ENCODE peak calls at places on chromosomes 2 and 18, in nine cellular contexts. N, R, A, B, Q, K, U, O and Y are unnamed samples.

GRCh38 chr2:103165836-103166235 is 404.0 kb downstream of the TMEM182 start:
- DNase-seq in U (no peak), A (no peak), O (no peak), N (no peak), R (no peak), B (no peak), K (no peak), Q (no peak), Y (no peak)

GRCh38 chr2:9423922-9424272 is 443 bp downstream of the CPSF3 start:
- DNase-seq in Q (no peak), B (no peak), K (no peak), R (peak; percentile 33), U (no peak), N (no peak), A (no peak), O (peak; percentile 28), Y (peak; percentile 20)

GRCh38 chr18:3015203-3015590 is 2.3 kb upstream of the LPIN2 start:
- DNase-seq in U (no peak), O (peak; percentile 65), B (peak; percentile 80), N (peak; percentile 62), A (no peak), R (no peak), Q (no peak), K (no peak), Y (no peak)

GRCh38 chr18:3248670-3249359 is 1.2 kb downstream of the MYL12A start:
- DNase-seq in A (no peak), Q (peak; percentile 62), U (no peak), K (no peak), B (peak; percentile 31), R (no peak), N (no peak), O (peak; percentile 53), Y (no peak)

GRCh38 chr18:3246636-3247242 is 862 bp upstream of the MYL12A start:
- DNase-seq in O (no peak), K (peak; percentile 20), Q (no peak), N (no peak), B (no peak), U (no peak), A (no peak), R (no peak), Y (peak; percentile 41)

GRCh38 chr2:42998721-42999120 is 206.3 kb upstream of the HAAO start:
- DNase-seq in U (no peak), O (no peak), B (no peak), N (no peak), R (no peak), A (no peak), K (no peak), Q (no peak), Y (no peak)

GRCh38 chr2:232276084-232276738 is 102.3 kb upstream of the ALPP start:
- DNase-seq in U (no peak), R (peak; percentile 22), A (peak; percentile 67), N (no peak), O (peak; percentile 54), B (no peak), Q (no peak), K (no peak), Y (no peak)

GRCh38 chr2:96353606-96354095 is 18.1 kb downstream of the NCAPH start:
- DNase-seq in A (no peak), R (no peak), U (no peak), Q (no peak), K (no peak), B (no peak), O (no peak), N (peak; percentile 43), Y (no peak)

GRCh38 chr2:167543721-167544120 is 655.4 kb downstream of the XIRP2 start:
- DNase-seq in R (no peak), U (no peak), K (no peak), A (no peak), B (no peak), Q (no peak), O (no peak), N (no peak), Y (no peak)

GRCh38 chr18:77008576-77009315 is 123.8 kb downstream of the MBP start:
- DNase-seq in U (peak; percentile 70), N (no peak), K (no peak), R (no peak), A (no peak), B (no peak), Q (no peak), O (no peak), Y (no peak)

GRCh38 chr2:55148269-55148668 is 83.8 kb downstream of the CLHC1 start:
- DNase-seq in Q (no peak), B (no peak), R (no peak), U (no peak), K (no peak), A (peak; percentile 80), O (peak; percentile 73), N (no peak), Y (no peak)

GRCh38 chr18:46161721-46162421 is 57.7 kb downstream of the HAUS1 start:
- DNase-seq in B (no peak), K (no peak), U (no peak), A (no peak), Q (no peak), O (no peak), N (no peak), R (no peak), Y (no peak)

GRCh38 chr18:12639990-12640880 is 17.7 kb downstream of the SPIRE1 start:
- DNase-seq in N (peak; percentile 60), K (no peak), A (no peak), Q (no peak), O (peak; percentile 82), U (no peak), B (peak; percentile 71), R (no peak), Y (no peak)

GRCh38 chr18:10032331-10032979 is 118.6 kb downstream of the VAPA start:
- DNase-seq in O (no peak), U (peak; percentile 81), Q (no peak), A (no peak), N (no peak), K (no peak), B (no peak), R (no peak), Y (peak; percentile 55)

GRCh38 chr2:110204408-110205385 is at the start of gene NPHP1:
- DNase-seq in U (peak; percentile 95), N (peak; percentile 92), A (peak; percentile 79), K (peak; percentile 88), O (peak; percentile 72), B (peak; percentile 76), Q (peak; percentile 83), R (peak; percentile 36), Y (peak; percentile 91)

GRCh38 chr18:24219561-24220317 is 80.9 kb downstream of the CABYR start:
- DNase-seq in O (no peak), U (no peak), R (no peak), B (no peak), A (no peak), K (no peak), Q (no peak), N (no peak), Y (no peak)

GRCh38 chr2:100200985-100201384 is 58.6 kb upstream of the AFF3 start:
- DNase-seq in N (peak; percentile 43), O (peak; percentile 29), U (no peak), K (no peak), A (no peak), R (no peak), B (no peak), Q (no peak), Y (no peak)

GRCh38 chr2:42008241-42008911 is 39.4 kb upstream of the PKDCC start:
- DNase-seq in O (peak; percentile 16), R (no peak), A (no peak), B (peak; percentile 27), N (no peak), K (no peak), Q (no peak), U (no peak), Y (no peak)

GRCh38 chr2:130300970-130301348 is 41.7 kb upstream of the IMP4 start:
- DNase-seq in K (no peak), N (no peak), A (no peak), Q (no peak), U (no peak), B (no peak), O (no peak), R (no peak), Y (no peak)

GRCh38 chr2:199659207-199659606 is 191.8 kb downstream of the FTCDNL1 start:
- DNase-seq in N (peak; percentile 9), B (no peak), A (peak; percentile 35), R (peak; percentile 21), K (peak; percentile 54), Q (no peak), U (peak; percentile 80), O (no peak), Y (peak; percentile 31)

GRCh38 chr2:230520875-230521155 is 104.8 kb downstream of the SP100 start:
- DNase-seq in B (peak; percentile 43), A (no peak), R (no peak), U (no peak), Q (no peak), O (peak; percentile 69), N (no peak), K (no peak), Y (no peak)

GRCh38 chr2:220228310-220229006 is 601.0 kb downstream of the SLC4A3 start:
- DNase-seq in K (no peak), N (peak; percentile 46), U (no peak), A (no peak), R (no peak), Q (no peak), O (peak; percentile 80), B (peak; percentile 99), Y (no peak)

GRCh38 chr18:44848931-44849330 is 168.2 kb downstream of the SETBP1 start:
- DNase-seq in Q (no peak), K (no peak), N (no peak), B (no peak), O (no peak), A (peak; percentile 75), R (peak; percentile 60), U (no peak), Y (no peak)

GRCh38 chr2:154568413-154568812 is 130.1 kb upstream of the KCNJ3 start:
- DNase-seq in O (no peak), Q (no peak), U (no peak), A (no peak), R (no peak), B (no peak), N (no peak), K (no peak), Y (no peak)

GRCh38 chr18:59197636-59198035 is 22.3 kb upstream of the GRP start:
- DNase-seq in B (no peak), Q (no peak), U (no peak), N (no peak), K (no peak), A (no peak), O (no peak), R (no peak), Y (no peak)

GRCh38 chr18:48955528-48956261 is 4.9 kb upstream of the SMAD7 start:
- DNase-seq in U (peak; percentile 92), B (peak; percentile 62), N (peak; percentile 78), K (no peak), Q (no peak), A (no peak), R (no peak), O (peak; percentile 58), Y (no peak)